ENCODE peak calls at places on chromosomes 4 and X, in nine cellular contexts. Q is GM13977; C is AG08396; N is HT1080; R is progenitor cell of endocrine pancreas; T is NCI-H446 treated with DMSO at 0.1 percent for 48 hours; Z is AG20443; S is stimulated activated CD4-positive, alpha-beta T cell treated with anti-CD3 and anti-CD28 coated beads, Interleukin-2, amount 100 ng/mL, for 48 hours; E is AG10803. J is an unnamed sample.

GRCh38 chrX:48826876-48827653 is 752 bp downstream of the ERAS start:
- DNase-seq in Q (no peak), C (no peak), N (no peak), R (no peak), T (no peak), Z (no peak), S (no peak), E (no peak), J (no peak)

GRCh38 chrX:15564981-15565579 is 35.7 kb downstream of the ACE2 start:
- DNase-seq in Q (peak), C (peak), N (peak), R (peak), T (peak), Z (peak), S (peak), E (peak), J (peak)

GRCh38 chrX:11787564-11787963 is 29.5 kb downstream of the MSL3 start:
- DNase-seq in Q (no peak), C (peak), N (no peak), R (peak), T (no peak), Z (peak), S (peak), E (peak), J (peak)

GRCh38 chr4:81499840-81500239 is 28.1 kb upstream of the RASGEF1B start:
- DNase-seq in Q (no peak), C (no peak), N (no peak), R (no peak), T (peak), Z (no peak), S (no peak), E (no peak), J (no peak)

GRCh38 chrX:153692611-153693156 is 5.0 kb downstream of the SLC6A8 start:
- DNase-seq in Q (no peak), C (no peak), N (no peak), R (no peak), T (no peak), Z (no peak), S (no peak), E (no peak), J (no peak)

GRCh38 chrX:7568130-7568529 is 274.8 kb upstream of the VCX start:
- DNase-seq in Q (no peak), C (no peak), N (no peak), R (no peak), T (no peak), Z (no peak), S (no peak), E (no peak), J (no peak)

GRCh38 chr4:24032371-24032989 is 142.6 kb upstream of the PPARGC1A start:
- DNase-seq in Q (peak), C (peak), N (peak), R (no peak), T (no peak), Z (peak), S (no peak), E (peak), J (no peak)

GRCh38 chrX:19544693-19545305 is 29.5 kb upstream of the MAP3K15 start:
- DNase-seq in Q (peak), C (peak), N (peak), R (no peak), T (peak), Z (peak), S (peak), E (peak), J (peak)

GRCh38 chrX:24528605-24529004 is 63.5 kb downstream of the PDK3 start:
- DNase-seq in Q (peak), C (no peak), N (no peak), R (no peak), T (no peak), Z (no peak), S (no peak), E (no peak), J (no peak)

GRCh38 chr4:102543529-102543928 is 42.4 kb downstream of the NFKB1 start:
- DNase-seq in Q (no peak), C (no peak), N (no peak), R (no peak), T (no peak), Z (no peak), S (no peak), E (no peak), J (no peak)

GRCh38 chr4:51866835-51867234 is 23.9 kb downstream of the DCUN1D4 start:
- DNase-seq in Q (no peak), C (no peak), N (no peak), R (no peak), T (no peak), Z (no peak), S (no peak), E (no peak), J (no peak)

GRCh38 chrX:92260102-92260501 is 480.9 kb downstream of the PCDH11X start:
- DNase-seq in Q (no peak), C (no peak), N (peak), R (no peak), T (no peak), Z (no peak), S (no peak), E (no peak), J (no peak)

GRCh38 chr4:27721193-27721592 is 860.6 kb downstream of the STIM2 start:
- DNase-seq in Q (no peak), C (no peak), N (no peak), R (no peak), T (no peak), Z (no peak), S (no peak), E (no peak), J (no peak)

GRCh38 chr4:76312457-76312856 is 5.9 kb downstream of the STBD1 start:
- DNase-seq in Q (no peak), C (no peak), N (no peak), R (no peak), T (no peak), Z (no peak), S (no peak), E (no peak), J (no peak)

GRCh38 chr4:40309250-40309774 is 25.8 kb upstream of the CHRNA9 start:
- DNase-seq in Q (peak), C (peak), N (peak), R (peak), T (no peak), Z (peak), S (peak), E (peak), J (peak)

GRCh38 chr4:98516042-98516440 is 142.4 kb downstream of the TSPAN5 start:
- DNase-seq in Q (no peak), C (peak), N (peak), R (no peak), T (no peak), Z (peak), S (no peak), E (peak), J (no peak)

GRCh38 chr4:150769235-150769634 is 187.3 kb downstream of the MAB21L2 start:
- DNase-seq in Q (no peak), C (peak), N (peak), R (no peak), T (no peak), Z (peak), S (no peak), E (peak), J (no peak)

GRCh38 chrX:30349946-30350345 is 40.8 kb upstream of the NR0B1 start:
- DNase-seq in Q (no peak), C (no peak), N (no peak), R (no peak), T (no peak), Z (no peak), S (no peak), E (no peak), J (no peak)

GRCh38 chrX:155389634-155390033 is 7.7 kb downstream of the F8A2 start:
- DNase-seq in Q (no peak), C (no peak), N (no peak), R (no peak), T (no peak), Z (no peak), S (no peak), E (no peak), J (no peak)

GRCh38 chr4:20592666-20593065 is 107.6 kb upstream of the PACRGL start:
- DNase-seq in Q (no peak), C (no peak), N (no peak), R (no peak), T (no peak), Z (peak), S (no peak), E (peak), J (no peak)

GRCh38 chr4:13539721-13540445 is 4.4 kb downstream of the NKX3-2 start:
- DNase-seq in Q (peak), C (no peak), N (no peak), R (no peak), T (no peak), Z (no peak), S (no peak), E (no peak), J (no peak)

GRCh38 chr4:141702472-141703182 is 66.2 kb downstream of the IL15 start:
- DNase-seq in Q (no peak), C (no peak), N (peak), R (no peak), T (no peak), Z (no peak), S (no peak), E (no peak), J (peak)

GRCh38 chr4:102734591-102735385 is 26.0 kb downstream of the MANBA start:
- DNase-seq in Q (peak), C (peak), N (peak), R (no peak), T (no peak), Z (peak), S (no peak), E (peak), J (peak)

GRCh38 chr4:73501664-73502265 is 20.2 kb downstream of the AFM start:
- DNase-seq in Q (no peak), C (no peak), N (no peak), R (no peak), T (no peak), Z (no peak), S (no peak), E (no peak), J (no peak)

GRCh38 chr4:24775750-24776149 is 19.6 kb upstream of the SOD3 start:
- DNase-seq in Q (no peak), C (no peak), N (no peak), R (no peak), T (no peak), Z (no peak), S (no peak), E (peak), J (no peak)

GRCh38 chr4:61753739-61754138 is 553.6 kb downstream of the ADGRL3 start:
- DNase-seq in Q (no peak), C (no peak), N (no peak), R (no peak), T (no peak), Z (no peak), S (no peak), E (no peak), J (no peak)

GRCh38 chr4:161252520-161253141 is 911.2 kb downstream of the FSTL5 start:
- DNase-seq in Q (peak), C (no peak), N (peak), R (no peak), T (no peak), Z (no peak), S (no peak), E (peak), J (peak)

GRCh38 chr4:48234575-48234974 is 35.1 kb downstream of the TEC start:
- DNase-seq in Q (no peak), C (no peak), N (no peak), R (no peak), T (no peak), Z (no peak), S (no peak), E (no peak), J (no peak)

GRCh38 chr4:33054161-33054560 is 2334.0 kb downstream of the PCDH7 start:
- DNase-seq in Q (no peak), C (no peak), N (no peak), R (no peak), T (no peak), Z (no peak), S (no peak), E (peak), J (no peak)

GRCh38 chrX:119194631-119195030 is 41.5 kb upstream of the PGRMC1 start:
- DNase-seq in Q (no peak), C (no peak), N (no peak), R (no peak), T (no peak), Z (peak), S (no peak), E (peak), J (peak)

GRCh38 chrX:291411-291901 is 10.3 kb downstream of the PLCXD1 start:
- DNase-seq in Q (no peak), C (no peak), N (no peak), R (no peak), T (no peak), Z (no peak), S (no peak), E (no peak), J (no peak)

GRCh38 chr4:41865306-41865980 is 69.8 kb upstream of the TMEM33 start:
- DNase-seq in Q (no peak), C (no peak), N (no peak), R (no peak), T (no peak), Z (peak), S (no peak), E (no peak), J (no peak)

GRCh38 chrX:53262918-53263394 is 18.4 kb downstream of the IQSEC2 start:
- DNase-seq in Q (no peak), C (peak), N (peak), R (no peak), T (no peak), Z (peak), S (no peak), E (peak), J (peak)

GRCh38 chrX:20530319-20530979 is 263.7 kb upstream of the RPS6KA3 start:
- DNase-seq in Q (peak), C (peak), N (peak), R (peak), T (peak), Z (peak), S (peak), E (peak), J (peak)

J was measured in KBM-7.